ENCODE peak calls at places on chromosome 17, in four cellular contexts. R is heart right ventricle, F is endothelial cell of umbilical vein, H is neuronal stem cell. Q is an unnamed sample.

GRCh38 chr17:1300580-1300905 is 21.1 kb downstream of the TRARG1 start:
- DNase-seq in R (no peak), H (no peak), F (no peak), Q (peak)

GRCh38 chr17:37200497-37200896 is 175.3 kb upstream of the C17orf78 start:
- DNase-seq in H (no peak), R (no peak), F (no peak), Q (no peak)

GRCh38 chr17:17824780-17825614 is 11.8 kb downstream of the SREBF1 start:
- DNase-seq in F (no peak), R (no peak), H (no peak), Q (peak)

GRCh38 chr17:6423931-6424330 is 11.0 kb downstream of the AIPL1 start:
- DNase-seq in R (no peak), H (no peak), F (no peak), Q (peak)

GRCh38 chr17:8204761-8205555 is 5.4 kb downstream of the AURKB start:
- DNase-seq in F (no peak), H (no peak), R (no peak), Q (peak)

GRCh38 chr17:7445011-7445927 is at the start of gene CHRNB1:
- DNase-seq in R (peak), H (peak), F (peak), Q (peak)

GRCh38 chr17:28720247-28720996 is 637 bp downstream of the RPL23A start:
- DNase-seq in R (no peak), F (no peak), H (no peak), Q (no peak)

GRCh38 chr17:45170976-45171337 is 9.3 kb downstream of the HEXIM2 start:
- DNase-seq in R (peak), H (no peak), F (peak), Q (peak)

GRCh38 chr17:31321481-31321880 is at the start of gene EVI2A:
- DNase-seq in F (peak), R (no peak), H (no peak), Q (no peak)

GRCh38 chr17:39661744-39662541 is 3.2 kb upstream of the TCAP start:
- DNase-seq in H (no peak), R (no peak), F (no peak), Q (no peak)

GRCh38 chr17:64022631-64023063 is 2.2 kb upstream of the ICAM2 start:
- DNase-seq in R (no peak), H (no peak), F (peak), Q (no peak)

GRCh38 chr17:64017381-64017980 is 3.0 kb downstream of the ICAM2 start:
- DNase-seq in H (no peak), F (peak), R (no peak), Q (no peak)

GRCh38 chr17:64016974-64017373 is 3.5 kb downstream of the ICAM2 start:
- DNase-seq in R (no peak), F (peak), H (no peak), Q (no peak)

GRCh38 chr17:64019486-64020067 is 856 bp downstream of the ICAM2 start:
- DNase-seq in F (no peak), H (no peak), R (no peak), Q (no peak)

GRCh38 chr17:64020068-64020766 is at the start of gene ICAM2:
- DNase-seq in F (peak), R (peak), H (no peak), Q (peak)
- H3K4me3 ChIP-seq in F (peak), R (peak), H (no peak), Q (peak)

GRCh38 chr17:75861927-75862317 is 6.8 kb upstream of the WBP2 start:
- DNase-seq in H (no peak), F (no peak), R (no peak), Q (peak)

GRCh38 chr17:75869282-75870141 is 8.9 kb downstream of the TRIM47 start:
- DNase-seq in F (peak), H (no peak), R (peak), Q (peak)

GRCh38 chr17:75864448-75864871 is 9.3 kb upstream of the WBP2 start:
- DNase-seq in R (peak), H (no peak), F (no peak), Q (peak)
- H3K4me3 ChIP-seq in R (no peak), H (no peak), F (no peak), Q (no peak)

GRCh38 chr17:16122697-16123434 is 92.5 kb downstream of the NCOR1 start:
- DNase-seq in R (no peak), F (no peak), H (no peak), Q (no peak)

GRCh38 chr17:16120937-16121336 is 94.4 kb downstream of the NCOR1 start:
- DNase-seq in R (no peak), H (no peak), F (no peak), Q (no peak)

GRCh38 chr17:16121915-16122314 is 93.4 kb downstream of the NCOR1 start:
- DNase-seq in H (no peak), R (no peak), F (no peak), Q (no peak)

GRCh38 chr17:16117149-16117548 is 98.2 kb downstream of the NCOR1 start:
- DNase-seq in F (no peak), R (no peak), H (no peak), Q (no peak)
- H3K4me3 ChIP-seq in F (no peak), R (no peak), H (no peak), Q (no peak)

GRCh38 chr17:80981062-80981902 is 10.4 kb upstream of the CHMP6 start:
- DNase-seq in H (peak), F (no peak), R (peak), Q (peak)
- H3K4me3 ChIP-seq in H (peak), F (no peak), R (no peak), Q (peak)

GRCh38 chr17:29723283-29724047 is 100.8 kb upstream of the CORO6 start:
- DNase-seq in H (no peak), F (no peak), R (no peak), Q (no peak)
- H3K4me3 ChIP-seq in H (no peak), F (no peak), R (no peak), Q (no peak)

GRCh38 chr17:9241371-9241712 is 220.0 kb downstream of the NTN1 start:
- DNase-seq in F (no peak), H (no peak), R (peak), Q (peak)

GRCh38 chr17:9241774-9242496 is 220.6 kb downstream of the NTN1 start:
- DNase-seq in H (no peak), F (no peak), R (no peak), Q (no peak)

GRCh38 chr17:9239260-9239820 is 218.0 kb downstream of the NTN1 start:
- DNase-seq in R (peak), F (peak), H (no peak), Q (peak)

GRCh38 chr17:9239821-9240658 is 218.7 kb downstream of the NTN1 start:
- DNase-seq in F (peak), R (peak), H (peak), Q (peak)

DNA sequence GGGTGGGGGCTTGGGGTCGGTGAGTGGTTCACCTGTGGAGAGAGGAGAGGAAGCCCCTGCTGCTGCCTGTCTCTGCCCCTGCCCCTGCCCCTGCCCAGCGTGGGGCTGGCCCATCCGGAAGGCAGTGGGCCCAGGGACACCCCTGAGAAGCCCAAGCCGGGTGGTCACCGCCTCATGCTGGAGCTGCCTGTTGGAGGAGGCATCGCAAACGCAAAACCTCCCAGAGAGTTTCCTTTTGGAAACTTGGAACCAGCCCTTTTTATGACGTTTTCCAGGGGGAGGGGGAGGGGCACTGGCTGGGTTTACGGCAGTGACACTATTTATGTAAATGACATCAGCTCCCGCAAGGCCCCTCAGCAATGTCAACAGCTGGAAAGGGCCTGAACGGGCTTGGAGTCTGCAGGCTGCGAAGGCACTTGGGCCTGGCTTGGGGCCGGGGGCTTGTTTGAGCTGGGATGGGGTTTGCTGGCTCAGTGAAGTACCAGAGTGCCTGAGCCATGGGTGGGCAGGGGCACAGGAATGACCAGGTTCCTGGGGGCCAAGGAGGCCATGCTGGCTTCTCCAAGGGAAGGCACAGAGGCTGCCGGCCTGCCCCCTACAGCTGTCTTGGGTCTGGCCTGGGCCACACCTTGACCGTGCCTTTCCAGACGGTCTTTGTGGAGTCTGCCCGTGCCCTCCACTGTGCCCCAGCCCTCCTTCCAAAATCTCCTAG is 219.5 kb downstream of the NTN1 start:
- DNase-seq in H (no peak), F (peak), R (peak), Q (peak)
- H3K4me3 ChIP-seq in H (no peak), F (peak), R (peak), Q (peak)

DNA sequence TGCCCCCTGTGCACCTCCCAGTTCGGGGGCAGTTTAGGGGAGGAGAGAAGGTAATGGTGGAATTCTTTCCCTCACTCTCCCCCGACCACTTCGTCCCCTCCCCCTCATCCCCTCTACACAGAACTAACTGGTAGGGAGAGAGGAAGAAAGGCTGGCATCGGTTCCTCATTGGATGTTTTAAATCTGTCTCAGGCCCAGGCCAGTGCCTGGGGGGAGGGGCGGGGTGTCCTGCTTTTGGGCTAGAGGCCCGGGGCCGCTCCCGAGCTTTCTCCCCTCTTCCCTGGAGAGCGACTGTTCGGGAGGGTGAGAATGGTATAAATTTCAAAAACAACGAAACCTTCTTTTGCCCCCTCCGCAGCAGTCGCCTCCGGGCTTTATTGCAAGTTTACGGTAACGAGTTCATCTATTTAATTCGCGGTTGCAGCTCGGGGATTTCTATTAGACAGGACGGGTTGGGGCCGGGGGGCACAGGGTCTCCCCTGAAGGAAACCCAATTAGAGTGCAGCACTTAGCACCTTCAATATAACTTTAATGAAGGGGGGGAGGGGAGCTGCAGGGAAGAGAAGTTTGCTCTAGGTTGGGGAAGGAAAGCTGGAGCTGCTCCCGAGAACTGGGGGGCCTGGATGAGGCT is at the start of gene PRAC2:
- DNase-seq in F (no peak), R (no peak), H (no peak), Q (peak)
- H3K4me3 ChIP-seq in F (no peak), R (no peak), H (no peak), Q (peak)

DNA sequence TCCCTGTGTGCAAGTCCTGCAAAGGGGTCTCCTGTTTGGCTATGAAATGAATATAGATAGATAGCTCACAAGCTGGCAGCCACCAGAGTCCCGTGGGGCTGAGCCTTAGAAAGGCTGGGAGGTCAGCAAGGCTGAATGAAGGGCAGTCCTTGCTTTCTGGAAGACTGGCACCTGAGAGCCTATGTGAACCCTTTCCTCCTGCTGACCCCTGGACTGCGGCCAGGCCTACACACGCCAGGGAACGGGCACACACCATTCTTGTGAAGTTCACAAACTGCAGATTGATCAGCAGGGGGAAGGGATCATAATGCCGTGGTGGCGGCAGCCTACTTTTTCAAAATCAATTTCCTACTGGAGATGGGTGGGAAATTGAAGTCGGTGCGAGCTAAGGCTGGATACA is 985 bp upstream of the C17orf107 start:
- DNase-seq in R (no peak), F (no peak), H (no peak), Q (peak)
- H3K4me3 ChIP-seq in R (no peak), F (no peak), H (no peak), Q (peak)

Q was measured in H7.